ENCODE peak calls at places on chromosome 19, in four cellular contexts. U, O, S and J are unnamed samples.

GRCh38 chr19:47143322-47144073 is 12.9 kb downstream of the SAE1 start:
- DNase-seq in U (no peak), O (no peak), S (no peak), J (no peak)

GRCh38 chr19:36528194-36528920 is at the start of gene ZNF260:
- DNase-seq in U (peak), O (peak), S (peak), J (peak)

GRCh38 chr19:8039231-8039630 is 13.3 kb upstream of the CCL25 start:
- DNase-seq in U (no peak), O (no peak), S (no peak), J (no peak)

GRCh38 chr19:55482967-55483671 is 1.9 kb upstream of the NAT14 start:
- DNase-seq in U (no peak), O (no peak), S (no peak), J (no peak)

GRCh38 chr19:13574933-13575332 is 68.7 kb upstream of the CACNA1A start:
- DNase-seq in U (peak), O (peak), S (no peak), J (peak)

GRCh38 chr19:21498651-21499050 is 6.8 kb upstream of the ZNF429 start:
- DNase-seq in U (no peak), O (no peak), S (no peak), J (no peak)

GRCh38 chr19:45953676-45954075 is 20.0 kb downstream of the NOVA2 start:
- DNase-seq in U (no peak), O (no peak), S (no peak), J (no peak)

GRCh38 chr19:17125728-17126677 is 50.4 kb downstream of the MYO9B start:
- DNase-seq in U (peak), O (no peak), S (peak), J (peak)

GRCh38 chr19:50497030-50497420 is 14.0 kb downstream of the JOSD2 start:
- DNase-seq in U (no peak), O (no peak), S (no peak), J (no peak)

GRCh38 chr19:48348039-48348438 is 15.7 kb downstream of the TMEM143 start:
- DNase-seq in U (no peak), O (no peak), S (no peak), J (no peak)

GRCh38 chr19:28847468-28847867 is 365.5 kb downstream of the UQCRFS1 start:
- DNase-seq in U (peak), O (no peak), S (no peak), J (peak)

GRCh38 chr19:51195616-51196015 is 29.3 kb upstream of the CD33 start:
- DNase-seq in U (no peak), O (no peak), S (no peak), J (no peak)

GRCh38 chr19:7985481-7985911 is 19.9 kb downstream of the ELAVL1 start:
- DNase-seq in U (no peak), O (no peak), S (no peak), J (no peak)

GRCh38 chr19:18225355-18225701 is 910 bp downstream of the PDE4C start:
- DNase-seq in U (no peak), O (no peak), S (no peak), J (no peak)
- TF ChIP-seq CTCF in U (no peak), O (no peak), S (no peak), J (no peak)

GRCh38 chr19:2394054-2394668 is 33.2 kb downstream of the TIMM13 start:
- DNase-seq in U (no peak), O (no peak), S (no peak), J (no peak)

GRCh38 chr19:2389594-2389993 is 29.5 kb downstream of the TMPRSS9 start:
- DNase-seq in U (no peak), O (no peak), S (no peak), J (no peak)

GRCh38 chr19:2392366-2392765 is 32.3 kb downstream of the TMPRSS9 start:
- DNase-seq in U (no peak), O (no peak), S (no peak), J (no peak)

GRCh38 chr19:2394669-2395292 is 32.6 kb downstream of the TIMM13 start:
- DNase-seq in U (no peak), O (no peak), S (no peak), J (no peak)

DNA sequence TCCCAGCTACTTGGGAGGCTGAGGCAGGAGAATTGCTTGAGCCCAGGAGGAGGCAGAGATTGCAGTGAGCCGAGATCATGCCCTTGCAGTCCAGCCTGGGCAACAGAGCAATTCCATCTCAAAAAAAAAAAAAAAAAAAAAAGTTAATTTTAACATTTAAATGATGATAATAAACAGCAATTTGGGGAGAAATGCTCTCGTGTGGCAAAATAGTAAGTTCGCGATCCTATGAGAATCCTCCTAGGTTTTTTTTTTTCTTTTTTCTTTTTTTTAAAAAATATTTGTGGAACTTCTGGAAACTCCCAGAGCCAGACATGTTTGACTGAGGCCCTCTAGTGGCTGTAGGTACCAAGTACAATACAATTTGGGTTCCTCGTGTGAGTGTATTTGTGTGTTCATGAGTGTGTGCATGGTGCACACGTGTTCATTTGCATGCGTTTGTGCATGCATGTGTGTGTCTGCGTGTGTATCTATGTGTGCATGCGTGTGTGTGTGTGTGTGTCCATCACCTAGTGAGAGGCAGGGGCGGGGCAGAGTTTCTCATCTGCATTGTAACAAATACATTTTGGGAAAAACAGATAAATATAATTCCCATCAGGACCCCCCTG is 31.2 kb downstream of the TMPRSS9 start:
- DNase-seq in U (peak), O (peak), S (no peak), J (peak)
- TF ChIP-seq CTCF in U (peak), O (peak), S (peak), J (peak)

DNA sequence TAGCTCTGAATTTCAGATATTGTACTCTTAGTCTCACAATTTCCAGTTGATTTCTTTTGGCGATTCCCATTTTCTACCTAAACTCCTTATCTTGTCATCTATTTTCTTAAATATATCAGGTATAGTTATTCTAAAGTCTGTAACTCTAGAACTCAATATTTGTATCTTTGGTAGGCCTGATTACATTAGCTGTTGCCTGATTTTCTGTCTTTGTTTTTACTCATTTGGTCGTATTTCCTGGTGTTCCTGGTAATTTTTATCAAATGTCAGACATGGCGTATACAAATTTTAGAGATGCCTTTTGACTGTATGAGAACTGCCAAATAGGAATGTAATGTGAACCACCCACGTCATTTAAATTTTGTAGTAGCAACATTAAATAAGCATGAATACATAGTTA is 266.7 kb downstream of the ZNF536 start:
- DNase-seq in U (no peak), O (no peak), S (no peak), J (no peak)
- TF ChIP-seq CTCF in U (no peak), O (no peak), S (no peak), J (no peak)

GRCh38 chr19:41606215-41606837 is 20.5 kb downstream of the CEACAM4 start:
- DNase-seq in U (no peak), O (no peak), S (no peak), J (no peak)
- TF ChIP-seq CTCF in U (no peak), O (no peak), S (no peak), J (no peak)

GRCh38 chr19:42324655-42325307 is 654 bp upstream of the MEGF8 start:
- DNase-seq in U (no peak), O (no peak), S (no peak), J (no peak)
- TF ChIP-seq CTCF in U (no peak), O (no peak), S (peak), J (no peak)